ENCODE peak calls at places on chromosomes 11 and 22, in ten cellular contexts. A is BJ; D is sigmoid colon; I is fibroblast of the aortic adventitia; R is heart left ventricle; U is PC-3; S is fibroblast of mammary gland; T is SJSA1; B is naive thymus-derived CD4-positive, alpha-beta T cell; W is lower leg skin. F is an unnamed sample.

GRCh38 chr11:8223513-8223899 is 40.2 kb downstream of the LMO1 start:
- DNase-seq in A (no peak), D (no peak), I (no peak), R (no peak), U (no peak), S (peak), T (no peak), B (no peak), W (no peak), F (no peak)

GRCh38 chr11:8206251-8207079 is 37.6 kb upstream of the RIC3 start:
- DNase-seq in A (no peak), D (no peak), I (peak), R (peak), U (no peak), S (no peak), T (no peak), B (no peak), W (peak), F (no peak)

GRCh38 chr11:134537296-134537695 is 125.3 kb upstream of the B3GAT1 start:
- DNase-seq in A (no peak), D (peak), I (no peak), R (peak), U (no peak), S (no peak), T (peak), B (no peak), W (no peak), F (no peak)

GRCh38 chr11:10305964-10306918 is 1.4 kb downstream of the ADM start:
- DNase-seq in A (no peak), D (no peak), I (no peak), R (no peak), U (peak), S (no peak), T (no peak), B (peak), W (no peak), F (no peak)

GRCh38 chr22:32717337-32718240 is 83.9 kb upstream of the TIMP3 start:
- DNase-seq in A (no peak), D (no peak), I (peak), R (peak), U (no peak), S (peak), T (no peak), B (no peak), W (no peak), F (no peak)

GRCh38 chr22:40446203-40446602 is 75.8 kb downstream of the SGSM3 start:
- DNase-seq in A (no peak), D (no peak), I (no peak), R (no peak), U (no peak), S (no peak), T (no peak), B (no peak), W (no peak), F (no peak)

GRCh38 chr22:20206709-20207215 is 55.9 kb upstream of the CCDC188 start:
- DNase-seq in A (no peak), D (no peak), I (peak), R (no peak), U (no peak), S (peak), T (no peak), B (no peak), W (no peak), F (no peak)

GRCh38 chr11:40679276-40679675 is 780.2 kb downstream of the LRRC4C start:
- DNase-seq in A (no peak), D (no peak), I (no peak), R (no peak), U (no peak), S (no peak), T (no peak), B (no peak), W (no peak), F (no peak)

GRCh38 chr11:34640050-34640971 is 19.4 kb downstream of the EHF start:
- DNase-seq in A (no peak), D (no peak), I (no peak), R (no peak), U (peak), S (no peak), T (no peak), B (no peak), W (no peak), F (no peak)

GRCh38 chr22:20420157-20420842 is 17.3 kb downstream of the SCARF2 start:
- DNase-seq in A (no peak), D (peak), I (no peak), R (no peak), U (no peak), S (no peak), T (no peak), B (no peak), W (no peak), F (no peak)

GRCh38 chr11:32379714-32380113 is 55.6 kb downstream of the WT1 start:
- DNase-seq in A (no peak), D (no peak), I (no peak), R (no peak), U (no peak), S (no peak), T (no peak), B (no peak), W (no peak), F (no peak)

GRCh38 chr11:128305588-128305987 is 281.8 kb downstream of the ETS1 start:
- DNase-seq in A (no peak), D (no peak), I (no peak), R (no peak), U (no peak), S (no peak), T (no peak), B (peak), W (no peak), F (no peak)

GRCh38 chr22:46777609-46777970 is 15.1 kb downstream of the TBC1D22A start:
- DNase-seq in A (no peak), D (no peak), I (no peak), R (peak), U (no peak), S (no peak), T (no peak), B (peak), W (no peak), F (no peak)

GRCh38 chr11:93059074-93059957 is 89.9 kb downstream of the MTNR1B start:
- DNase-seq in A (no peak), D (no peak), I (peak), R (no peak), U (no peak), S (peak), T (no peak), B (no peak), W (no peak), F (no peak)

GRCh38 chr11:41404109-41404508 is 55.3 kb downstream of the LRRC4C start:
- DNase-seq in A (no peak), D (no peak), I (no peak), R (no peak), U (no peak), S (no peak), T (no peak), B (no peak), W (no peak), F (no peak)

GRCh38 chr11:78807351-78807750 is 232.7 kb upstream of the NARS2 start:
- DNase-seq in A (no peak), D (no peak), I (no peak), R (no peak), U (no peak), S (no peak), T (no peak), B (no peak), W (no peak), F (no peak)

GRCh38 chr22:38751422-38752346 is 4.1 kb downstream of the SUN2 start:
- DNase-seq in A (no peak), D (no peak), I (no peak), R (no peak), U (no peak), S (no peak), T (no peak), B (peak), W (peak), F (peak)

GRCh38 chr11:128575174-128575955 is 12.0 kb downstream of the ETS1 start:
- DNase-seq in A (no peak), D (no peak), I (peak), R (no peak), U (no peak), S (no peak), T (no peak), B (no peak), W (no peak), F (no peak)

GRCh38 chr11:128709402-128709801 is 15.5 kb downstream of the FLI1 start:
- DNase-seq in A (peak), D (no peak), I (peak), R (peak), U (peak), S (peak), T (peak), B (no peak), W (no peak), F (no peak)

GRCh38 chr11:46677169-46677568 is 23.2 kb downstream of the ARHGAP1 start:
- DNase-seq in A (no peak), D (no peak), I (no peak), R (no peak), U (no peak), S (no peak), T (no peak), B (no peak), W (no peak), F (no peak)

GRCh38 chr22:40088818-40089217 is 88.9 kb upstream of the TNRC6B start:
- DNase-seq in A (no peak), D (no peak), I (no peak), R (no peak), U (no peak), S (no peak), T (no peak), B (no peak), W (no peak), F (no peak)

GRCh38 chr11:102807921-102808320 is 10.0 kb upstream of the MMP1 start:
- DNase-seq in A (no peak), D (no peak), I (no peak), R (no peak), U (peak), S (peak), T (no peak), B (no peak), W (no peak), F (peak)

GRCh38 chr22:29912605-29913398 is 29.8 kb downstream of the MTMR3 start:
- DNase-seq in A (peak), D (no peak), I (peak), R (no peak), U (peak), S (peak), T (no peak), B (no peak), W (no peak), F (no peak)

GRCh38 chr11:94271885-94272372 is 32.5 kb upstream of the IZUMO1R start:
- DNase-seq in A (no peak), D (no peak), I (no peak), R (no peak), U (no peak), S (no peak), T (no peak), B (no peak), W (no peak), F (no peak)

GRCh38 chr11:122157540-122158173 is 41.6 kb upstream of the BLID start:
- DNase-seq in A (no peak), D (no peak), I (no peak), R (no peak), U (peak), S (no peak), T (no peak), B (no peak), W (no peak), F (no peak)

GRCh38 chr11:101510608-101511007 is 73.2 kb downstream of the TRPC6 start:
- DNase-seq in A (no peak), D (no peak), I (no peak), R (no peak), U (no peak), S (no peak), T (no peak), B (no peak), W (no peak), F (no peak)

GRCh38 chr11:60125962-60126585 is 37.6 kb downstream of the MS4A2 start:
- DNase-seq in A (no peak), D (no peak), I (no peak), R (no peak), U (peak), S (no peak), T (no peak), B (no peak), W (no peak), F (no peak)

GRCh38 chr11:77106321-77106720 is 3.7 kb downstream of the OMP start:
- DNase-seq in A (no peak), D (no peak), I (no peak), R (no peak), U (peak), S (no peak), T (no peak), B (no peak), W (no peak), F (no peak)

GRCh38 chr11:96092511-96092910 is 168.6 kb upstream of the MTMR2 start:
- DNase-seq in A (no peak), D (no peak), I (no peak), R (no peak), U (no peak), S (no peak), T (no peak), B (no peak), W (no peak), F (no peak)

GRCh38 chr11:96091476-96091875 is 167.6 kb upstream of the MTMR2 start:
- DNase-seq in A (no peak), D (no peak), I (peak), R (no peak), U (peak), S (no peak), T (no peak), B (peak), W (no peak), F (peak)

GRCh38 chr11:96095884-96096301 is 172.0 kb upstream of the MTMR2 start:
- DNase-seq in A (no peak), D (no peak), I (no peak), R (no peak), U (peak), S (no peak), T (no peak), B (no peak), W (no peak), F (no peak)

GRCh38 chr11:96096360-96096759 is 172.5 kb upstream of the MTMR2 start:
- DNase-seq in A (no peak), D (no peak), I (no peak), R (no peak), U (no peak), S (no peak), T (no peak), B (no peak), W (no peak), F (no peak)

GRCh38 chr11:96094156-96094555 is 170.2 kb upstream of the MTMR2 start:
- DNase-seq in A (no peak), D (no peak), I (no peak), R (no peak), U (no peak), S (no peak), T (no peak), B (no peak), W (no peak), F (no peak)
- H3K4me3 ChIP-seq in A (no peak), D (no peak), I (no peak), R (no peak), U (no peak), S (no peak), T (no peak), B (no peak), W (no peak), F (no peak)

GRCh38 chr11:3854977-3855807 is at the start of gene STIM1:
- DNase-seq in A (peak), D (peak), I (peak), R (peak), U (peak), S (peak), T (peak), B (peak), W (peak), F (peak)

GRCh38 chr11:3857628-3858027 is 2.2 kb downstream of the STIM1 start:
- DNase-seq in A (no peak), D (no peak), I (no peak), R (no peak), U (no peak), S (no peak), T (no peak), B (no peak), W (no peak), F (no peak)

GRCh38 chr11:3854660-3854976 is 846 bp upstream of the STIM1 start:
- DNase-seq in A (no peak), D (no peak), I (no peak), R (no peak), U (no peak), S (no peak), T (no peak), B (no peak), W (no peak), F (no peak)

GRCh38 chr11:3856856-3857553 is 1.5 kb downstream of the STIM1 start:
- DNase-seq in A (no peak), D (no peak), I (no peak), R (no peak), U (no peak), S (no peak), T (no peak), B (no peak), W (no peak), F (no peak)

GRCh38 chr11:3855808-3856491 is 486 bp downstream of the STIM1 start:
- DNase-seq in A (no peak), D (peak), I (no peak), R (no peak), U (peak), S (no peak), T (peak), B (peak), W (no peak), F (no peak)
- H3K4me3 ChIP-seq in A (peak), D (peak), I (peak), R (peak), U (peak), S (peak), T (peak), B (peak), W (peak), F (peak)

GRCh38 chr22:42342426-42343135 is 72.1 kb upstream of the TCF20 start:
- DNase-seq in A (no peak), D (no peak), I (no peak), R (no peak), U (no peak), S (no peak), T (no peak), B (no peak), W (no peak), F (no peak)
- H3K4me3 ChIP-seq in A (peak), D (peak), I (peak), R (no peak), U (peak), S (no peak), T (peak), B (peak), W (no peak), F (peak)

DNA sequence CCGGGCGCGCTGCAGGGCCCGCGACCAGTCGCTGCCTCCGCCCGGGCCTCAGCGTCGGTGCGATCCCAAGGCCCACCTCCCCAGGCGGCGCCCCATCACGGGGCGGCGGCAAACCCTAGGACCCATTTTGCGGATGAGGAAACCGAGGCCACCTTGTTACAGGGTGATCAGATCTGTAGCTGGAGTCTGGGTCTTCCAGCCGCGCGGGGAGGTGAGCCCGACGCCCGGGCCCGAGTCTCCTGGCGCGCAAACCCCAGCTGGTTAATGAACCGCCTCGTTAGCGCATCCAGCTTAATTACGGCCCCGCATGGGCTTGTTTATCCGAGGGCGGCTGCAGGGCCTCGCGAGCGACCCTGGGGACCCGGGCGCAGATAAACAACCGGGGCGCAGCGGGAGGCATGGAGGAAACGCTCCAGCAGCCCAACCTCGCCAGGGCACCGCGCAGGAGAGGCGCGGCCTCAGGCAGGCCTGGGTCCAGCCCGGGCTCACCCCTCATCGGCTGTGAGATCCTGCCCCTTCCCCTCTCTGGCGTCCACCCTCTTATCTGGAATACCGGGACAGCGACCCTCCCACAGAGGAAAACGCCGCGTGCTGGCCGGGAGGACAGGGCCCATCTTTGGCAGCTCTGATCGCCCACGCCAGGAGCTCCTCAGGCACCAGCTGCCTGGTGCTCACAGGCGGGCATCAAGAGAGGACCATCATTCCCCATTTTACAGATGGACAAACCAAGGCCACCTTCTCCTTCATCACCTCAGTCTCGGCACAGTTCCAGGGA is 14.7 kb downstream of the OTUB1 start:
- DNase-seq in A (no peak), D (no peak), I (no peak), R (no peak), U (no peak), S (no peak), T (no peak), B (no peak), W (no peak), F (no peak)
- H3K4me3 ChIP-seq in A (peak), D (no peak), I (peak), R (peak), U (peak), S (peak), T (no peak), B (no peak), W (no peak), F (no peak)

GRCh38 chr11:869399-870126 is 26.9 kb downstream of the TSPAN4 start:
- DNase-seq in A (no peak), D (no peak), I (no peak), R (no peak), U (no peak), S (no peak), T (no peak), B (no peak), W (no peak), F (no peak)
- H3K4me3 ChIP-seq in A (no peak), D (no peak), I (no peak), R (no peak), U (no peak), S (no peak), T (no peak), B (no peak), W (no peak), F (no peak)

GRCh38 chr11:12679471-12679870 is 5.2 kb downstream of the TEAD1 start:
- DNase-seq in A (no peak), D (no peak), I (no peak), R (no peak), U (no peak), S (no peak), T (no peak), B (no peak), W (no peak), F (no peak)
- H3K4me3 ChIP-seq in A (peak), D (no peak), I (peak), R (no peak), U (peak), S (peak), T (no peak), B (no peak), W (no peak), F (no peak)

GRCh38 chr11:13216019-13217006 is 61.3 kb upstream of the BMAL1 start:
- DNase-seq in A (peak), D (no peak), I (peak), R (no peak), U (peak), S (peak), T (peak), B (no peak), W (no peak), F (no peak)
- H3K4me3 ChIP-seq in A (no peak), D (no peak), I (no peak), R (no peak), U (peak), S (no peak), T (no peak), B (no peak), W (no peak), F (no peak)

GRCh38 chr11:111417766-111418435 is 38.8 kb upstream of the POU2AF1 start:
- DNase-seq in A (peak), D (peak), I (peak), R (peak), U (no peak), S (peak), T (peak), B (no peak), W (peak), F (no peak)

GRCh38 chr11:111418436-111418787 is 39.3 kb upstream of the POU2AF1 start:
- DNase-seq in A (no peak), D (no peak), I (no peak), R (no peak), U (no peak), S (no peak), T (no peak), B (no peak), W (no peak), F (no peak)

GRCh38 chr11:111419181-111419580 is 40.1 kb upstream of the POU2AF1 start:
- DNase-seq in A (no peak), D (no peak), I (no peak), R (no peak), U (no peak), S (no peak), T (no peak), B (no peak), W (no peak), F (peak)

GRCh38 chr11:111421251-111421650 is 42.2 kb upstream of the POU2AF1 start:
- DNase-seq in A (no peak), D (no peak), I (no peak), R (no peak), U (no peak), S (no peak), T (no peak), B (no peak), W (no peak), F (no peak)

DNA sequence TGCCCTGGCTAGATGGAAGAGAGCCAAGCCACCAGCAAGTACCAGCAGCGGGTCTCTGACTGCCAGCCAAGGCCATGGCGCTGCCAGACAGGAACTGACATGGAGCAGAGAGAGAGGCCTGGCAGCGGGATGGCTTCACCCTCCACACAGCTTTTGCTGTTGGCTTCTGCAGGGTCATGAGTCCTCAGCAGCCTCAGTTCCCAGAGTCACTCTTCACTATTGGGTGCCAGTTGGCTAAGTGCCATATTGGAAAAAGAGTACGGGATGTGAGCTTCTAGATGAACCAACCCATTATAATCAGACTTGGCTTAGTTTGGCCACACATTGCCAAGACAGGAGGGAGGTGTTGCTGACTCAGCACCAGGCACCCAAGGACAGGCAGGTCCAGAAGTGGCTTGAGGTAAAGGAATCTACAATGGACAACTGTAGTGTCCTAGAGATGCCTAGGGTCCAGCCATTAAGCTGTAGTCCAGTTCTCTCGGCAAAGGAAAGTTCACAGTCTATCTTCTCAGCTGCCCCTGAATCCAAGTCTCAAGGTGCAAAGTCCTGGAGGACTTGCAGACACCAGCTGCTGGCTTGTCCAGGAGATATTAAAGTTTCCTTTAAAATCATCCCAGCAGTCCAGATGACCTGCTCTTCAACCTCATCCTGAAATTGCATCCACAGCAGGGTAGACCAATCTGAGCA is 40.7 kb upstream of the POU2AF1 start:
- DNase-seq in A (no peak), D (peak), I (no peak), R (no peak), U (no peak), S (no peak), T (no peak), B (no peak), W (no peak), F (no peak)
- H3K4me3 ChIP-seq in A (no peak), D (no peak), I (no peak), R (no peak), U (no peak), S (no peak), T (no peak), B (no peak), W (no peak), F (no peak)

GRCh38 chr11:126072141-126072741 is 9.6 kb upstream of the CDON start:
- DNase-seq in A (no peak), D (no peak), I (no peak), R (no peak), U (peak), S (no peak), T (no peak), B (no peak), W (no peak), F (no peak)
- H3K4me3 ChIP-seq in A (no peak), D (no peak), I (no peak), R (no peak), U (no peak), S (no peak), T (no peak), B (no peak), W (no peak), F (no peak)

F was measured in Jurkat, Clone E6-1.